ENCODE peak calls at places on chromosome 22, in five cellular contexts. G is heart left ventricle, A is right atrium auricular region, I is GM12865, M is lung. U is an unnamed sample.

GRCh38 chr22:23533771-23534191 is 46.3 kb downstream of the IGLL1 start:
- DNase-seq in G (peak), M (no peak), I (no peak), A (no peak), U (no peak)

GRCh38 chr22:47645450-47645914 is 883.0 kb downstream of the TBC1D22A start:
- DNase-seq in I (no peak), G (no peak), M (no peak), A (no peak), U (no peak)

GRCh38 chr22:30260276-30260675 is 6.4 kb downstream of the OSM start:
- DNase-seq in I (no peak), M (no peak), G (peak), A (no peak), U (no peak)

GRCh38 chr22:32237905-32238304 is 17.2 kb downstream of the SLC5A4 start:
- DNase-seq in A (no peak), I (no peak), M (no peak), G (no peak), U (no peak)

GRCh38 chr22:17862646-17863181 is 88.4 kb upstream of the BID start:
- DNase-seq in M (no peak), G (no peak), A (no peak), I (no peak), U (no peak)

GRCh38 chr22:18088825-18089568 is 11.2 kb downstream of the PEX26 start:
- DNase-seq in G (no peak), I (peak), A (no peak), M (no peak), U (no peak)

GRCh38 chr22:50671641-50672040 is 982 bp upstream of the SHANK3 start:
- DNase-seq in I (no peak), A (peak), G (peak), M (no peak), U (no peak)

GRCh38 chr22:50041361-50042065 is 16.6 kb downstream of the TTLL8 start:
- DNase-seq in M (no peak), I (no peak), G (no peak), A (no peak), U (peak)

GRCh38 chr22:17847360-17848078 is 73.2 kb upstream of the BID start:
- DNase-seq in M (no peak), A (no peak), I (no peak), G (peak), U (peak)

GRCh38 chr22:48432721-48433518 is 1394.8 kb downstream of the BRD1 start:
- DNase-seq in I (no peak), A (no peak), G (no peak), M (no peak), U (no peak)

GRCh38 chr22:45884201-45885067 is 92.5 kb downstream of the WNT7B start:
- DNase-seq in G (peak), M (no peak), A (no peak), I (no peak), U (peak)

GRCh38 chr22:21964234-21964633 is 11.6 kb upstream of the PPM1F start:
- DNase-seq in G (no peak), I (no peak), A (no peak), M (no peak), U (no peak)

GRCh38 chr22:29782061-29782845 is 15.1 kb downstream of the UQCR10 start:
- DNase-seq in G (peak), A (peak), I (no peak), M (no peak), U (no peak)

GRCh38 chr22:32842486-32842885 is 41.0 kb downstream of the TIMP3 start:
- DNase-seq in M (no peak), I (no peak), A (no peak), G (no peak), U (no peak)

GRCh38 chr22:19429950-19430889 is 1.3 kb downstream of the HIRA start:
- DNase-seq in A (no peak), M (no peak), I (peak), G (no peak), U (peak)

GRCh38 chr22:37633693-37634504 is 5.6 kb upstream of the SH3BP1 start:
- DNase-seq in G (peak), M (peak), A (peak), I (peak), U (peak)
- H3K4me3 ChIP-seq in G (peak), M (no peak), A (peak), I (peak), U (peak)

GRCh38 chr22:42439021-42439420 is 6.8 kb upstream of the NFAM1 start:
- DNase-seq in G (no peak), M (no peak), I (peak), A (no peak), U (no peak)
- H3K4me3 ChIP-seq in G (no peak), M (no peak), I (peak), A (no peak), U (no peak)

GRCh38 chr22:40111451-40111850 is 66.3 kb upstream of the TNRC6B start:
- DNase-seq in A (no peak), I (no peak), M (no peak), G (no peak), U (no peak)

GRCh38 chr22:40105755-40106154 is 72.0 kb upstream of the TNRC6B start:
- DNase-seq in I (no peak), A (no peak), M (no peak), G (no peak), U (no peak)

GRCh38 chr22:40112595-40112994 is 65.1 kb upstream of the TNRC6B start:
- DNase-seq in A (no peak), G (no peak), M (no peak), I (no peak), U (no peak)

GRCh38 chr22:40107756-40108437 is 69.8 kb upstream of the TNRC6B start:
- DNase-seq in G (peak), A (no peak), I (no peak), M (no peak), U (no peak)

DNA sequence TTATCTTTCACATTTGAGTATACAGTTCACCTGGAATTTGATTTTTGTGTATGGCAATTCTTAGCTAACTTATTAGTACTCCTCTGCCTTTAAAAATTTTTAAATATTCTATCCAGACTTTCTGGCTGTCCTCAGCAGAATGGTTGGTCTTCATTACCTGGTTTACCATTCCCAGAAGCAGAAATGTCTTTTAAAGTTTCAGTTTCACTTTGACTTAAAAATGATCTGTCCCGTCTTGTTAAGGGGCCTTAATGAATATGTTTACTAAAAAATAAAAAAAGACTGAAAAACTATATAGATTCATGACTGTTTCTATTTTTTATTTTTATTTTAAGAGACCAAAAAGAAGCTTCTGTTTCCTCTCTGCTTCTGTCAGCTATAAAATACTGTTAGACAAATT is 70.5 kb upstream of the TNRC6B start:
- DNase-seq in I (no peak), G (no peak), A (no peak), M (no peak), U (no peak)
- H3K4me3 ChIP-seq in I (peak), G (peak), A (peak), M (no peak), U (no peak)

DNA sequence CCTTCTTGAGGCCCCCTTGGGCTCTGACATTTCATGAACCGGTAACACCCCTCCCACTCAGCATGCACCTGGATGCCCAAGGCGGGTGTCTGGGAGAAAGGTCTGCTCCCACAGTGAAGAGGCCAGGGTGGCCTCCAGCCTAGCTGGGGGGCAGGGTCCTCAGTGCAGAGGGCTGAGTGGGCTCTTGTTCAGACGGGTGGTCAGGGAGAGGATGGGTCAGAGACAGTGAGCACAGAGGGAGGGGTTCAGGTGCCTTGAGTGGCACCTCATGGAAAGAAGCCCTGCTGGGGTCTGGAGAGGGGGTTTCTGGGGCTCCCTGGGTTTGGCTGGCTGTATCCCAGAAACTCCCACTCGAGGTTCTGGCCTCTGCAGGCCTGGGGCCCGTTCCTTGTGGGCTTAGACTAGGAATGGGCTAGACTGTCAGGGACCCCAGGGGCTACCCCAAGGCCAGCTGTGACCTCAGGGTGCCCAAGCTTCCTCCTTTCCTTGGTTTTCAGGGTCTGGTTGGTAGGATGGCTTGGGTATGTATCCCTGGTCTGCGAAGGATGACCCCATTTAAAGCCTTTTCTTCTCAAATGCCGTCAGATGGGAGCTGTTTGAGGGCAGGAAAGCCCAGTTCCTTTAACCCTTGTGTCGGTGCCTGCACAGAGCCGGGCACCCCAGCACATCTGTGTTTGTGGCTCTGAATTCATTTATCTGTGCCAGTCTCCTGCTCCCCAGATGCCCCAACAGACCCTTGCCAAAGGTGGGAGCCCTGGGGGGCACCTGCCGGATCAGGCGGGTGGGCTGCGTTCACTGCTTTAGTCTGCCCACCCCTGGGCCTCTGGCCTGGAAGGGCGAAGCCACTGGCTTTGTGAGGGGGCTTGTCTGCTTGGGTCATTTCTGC is 1.3 kb downstream of the SYNGR1 start:
- DNase-seq in M (no peak), A (no peak), G (no peak), I (no peak), U (no peak)
- H3K4me3 ChIP-seq in M (no peak), A (peak), G (peak), I (no peak), U (peak)

GRCh38 chr22:44312766-44313165 is at the start of gene SHISAL1:
- DNase-seq in A (no peak), I (no peak), M (no peak), G (no peak), U (no peak)
- H3K4me3 ChIP-seq in A (no peak), I (no peak), M (no peak), G (no peak), U (no peak)

GRCh38 chr22:16608931-16609330 is 16.3 kb upstream of the CCT8L2 start:
- DNase-seq in M (no peak), I (no peak), A (no peak), G (no peak), U (no peak)

GRCh38 chr22:16609548-16610261 is 17.1 kb upstream of the CCT8L2 start:
- DNase-seq in A (no peak), G (no peak), M (no peak), I (no peak), U (no peak)
- H3K4me3 ChIP-seq in A (no peak), G (peak), M (no peak), I (no peak), U (no peak)

GRCh38 chr22:20916916-20917810 is at the start of gene CRKL:
- DNase-seq in I (peak), G (peak), A (peak), M (peak), U (peak)

GRCh38 chr22:20918663-20919220 is 1.5 kb downstream of the CRKL start:
- DNase-seq in A (no peak), M (no peak), G (no peak), I (no peak), U (peak)

GRCh38 chr22:20922141-20922751 is 5.0 kb downstream of the CRKL start:
- DNase-seq in I (no peak), A (no peak), G (no peak), M (no peak), U (no peak)

GRCh38 chr22:20919718-20920117 is 2.5 kb downstream of the CRKL start:
- DNase-seq in G (no peak), M (no peak), I (no peak), A (no peak), U (no peak)

DNA sequence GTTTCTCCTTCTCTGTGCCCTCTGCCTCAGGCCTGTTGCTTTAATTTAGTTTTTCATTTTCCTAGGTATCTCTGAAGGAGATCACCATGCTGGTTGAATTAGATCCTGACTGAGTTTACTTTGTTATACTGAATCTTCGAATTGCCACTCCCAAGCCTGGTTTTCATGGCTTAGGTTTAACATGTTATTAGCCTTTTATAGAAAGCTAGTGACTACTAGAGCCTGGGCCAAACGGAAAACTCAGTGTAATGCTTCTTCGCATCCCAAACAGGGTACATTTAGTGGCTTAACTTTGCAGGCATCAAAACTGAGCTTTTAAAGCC is 3.6 kb downstream of the CRKL start:
- DNase-seq in M (no peak), G (no peak), I (no peak), A (no peak), U (no peak)
- H3K4me3 ChIP-seq in M (no peak), G (peak), I (peak), A (no peak), U (peak)

DNA sequence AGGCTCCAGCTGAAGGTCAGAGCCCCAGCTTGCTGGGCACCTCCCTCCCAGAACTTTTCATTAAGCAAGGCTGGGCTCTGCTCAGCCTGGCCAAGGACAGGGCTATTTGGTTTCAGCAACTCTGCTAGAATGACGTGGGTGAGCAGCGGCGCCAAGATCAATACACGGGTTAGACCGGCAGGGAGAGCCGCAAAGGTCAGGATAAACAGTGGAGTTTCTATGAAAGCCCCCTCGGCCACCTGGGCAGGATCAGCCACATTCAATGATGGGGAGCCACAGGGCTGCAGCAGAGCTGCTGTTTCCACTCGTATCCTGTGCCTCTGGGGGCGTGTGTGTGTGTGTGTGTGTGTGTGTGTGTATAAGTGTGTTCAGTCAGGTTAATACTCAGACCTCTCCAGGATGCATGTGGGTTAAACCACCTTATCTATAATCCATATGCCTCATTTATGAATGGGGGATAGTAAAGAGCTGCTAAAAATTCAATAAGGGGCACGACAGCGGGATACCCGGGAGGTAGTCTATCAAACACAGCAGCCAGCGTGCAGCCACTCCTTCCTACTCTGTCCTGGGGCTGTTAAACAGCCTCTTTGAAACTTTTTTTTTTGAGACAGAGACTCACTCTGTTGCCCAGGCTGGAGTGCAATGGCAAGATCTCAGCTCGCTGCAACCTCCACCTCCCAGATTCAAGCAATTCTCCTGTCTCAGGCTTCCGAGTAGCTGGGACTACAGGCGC is 34.8 kb downstream of the MYH9 start:
- DNase-seq in A (peak), G (peak), I (no peak), M (no peak), U (no peak)
- H3K4me3 ChIP-seq in A (no peak), G (peak), I (no peak), M (no peak), U (no peak)

DNA sequence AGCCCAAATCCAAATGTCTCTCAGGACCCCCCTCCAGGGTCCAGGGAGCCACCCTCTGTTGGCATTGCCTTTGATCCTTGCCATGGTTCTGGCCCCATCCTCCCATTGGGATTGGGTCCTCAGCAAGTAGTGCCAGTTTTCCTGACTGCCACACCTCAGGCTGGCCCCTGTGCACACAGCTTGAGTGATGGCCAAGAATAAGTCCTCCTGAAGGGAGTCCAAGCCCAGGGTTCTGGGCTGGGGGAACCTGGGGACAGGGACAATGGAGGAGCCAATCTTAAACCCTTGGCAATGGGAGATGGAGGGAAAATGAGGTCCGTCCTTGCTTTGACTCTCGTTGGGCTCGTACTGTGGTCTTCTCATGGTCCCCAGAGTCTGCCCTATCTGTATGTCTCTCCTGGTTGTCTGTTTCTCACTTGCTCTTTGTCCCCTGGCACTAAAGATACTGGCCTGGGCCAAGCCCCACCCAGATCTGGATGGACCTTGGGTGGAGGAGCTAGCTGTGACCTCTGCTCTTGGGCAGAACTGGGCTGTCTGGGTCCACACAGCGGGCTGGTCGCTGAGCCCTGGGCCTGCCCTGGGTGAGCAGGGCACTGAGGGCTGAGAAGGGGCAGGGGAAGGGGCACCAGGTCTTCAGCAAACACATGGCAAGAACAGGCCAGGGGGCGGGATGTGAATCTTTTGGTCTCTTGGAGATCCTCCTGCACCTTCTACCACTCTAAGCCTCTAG is 2.9 kb downstream of the SOX10 start:
- DNase-seq in I (no peak), M (no peak), G (no peak), A (no peak), U (no peak)
- H3K4me3 ChIP-seq in I (no peak), M (no peak), G (peak), A (no peak), U (no peak)

U was measured in SK-N-SH.